ENCODE peak calls at places on chromosomes 13 and 19, in eight cellular contexts. One of them, this sample, is unnamed.

GRCh38 chr19:33063356-33064116 is 1.2 kb downstream of the RHPN2 start:
- DNase-seq in stimulated activated CD4-positive, alpha-beta T cell treated with anti-CD3 and anti-CD28 coated beads, TNF-alpha, amount 100 ng/mL, for 48 hours: no peak
- DNase-seq in A172: no peak
- DNase-seq in T-helper 1 cell: no peak
- DNase-seq in progenitor cell of endocrine pancreas: no peak
- DNase-seq in RCC 7860: peak
- DNase-seq in keratinocyte: no peak
- DNase-seq in HS-27A: no peak
- DNase-seq in this sample: no peak

GRCh38 chr13:47545206-47545605 is 455.9 kb downstream of the SUCLA2 start:
- DNase-seq in stimulated activated CD4-positive, alpha-beta T cell treated with anti-CD3 and anti-CD28 coated beads, TNF-alpha, amount 100 ng/mL, for 48 hours: no peak
- DNase-seq in A172: no peak
- DNase-seq in T-helper 1 cell: no peak
- DNase-seq in progenitor cell of endocrine pancreas: no peak
- DNase-seq in RCC 7860: no peak
- DNase-seq in keratinocyte: no peak
- DNase-seq in HS-27A: no peak
- DNase-seq in this sample: no peak

GRCh38 chr13:74015137-74015536 is 119.1 kb downstream of the KLF12 start:
- DNase-seq in stimulated activated CD4-positive, alpha-beta T cell treated with anti-CD3 and anti-CD28 coated beads, TNF-alpha, amount 100 ng/mL, for 48 hours: no peak
- DNase-seq in A172: no peak
- DNase-seq in T-helper 1 cell: no peak
- DNase-seq in progenitor cell of endocrine pancreas: no peak
- DNase-seq in RCC 7860: no peak
- DNase-seq in keratinocyte: no peak
- DNase-seq in HS-27A: no peak
- DNase-seq in this sample: no peak

GRCh38 chr19:32878988-32879387 is 9.4 kb upstream of the SLC7A9 start:
- DNase-seq in stimulated activated CD4-positive, alpha-beta T cell treated with anti-CD3 and anti-CD28 coated beads, TNF-alpha, amount 100 ng/mL, for 48 hours: no peak
- DNase-seq in A172: no peak
- DNase-seq in T-helper 1 cell: no peak
- DNase-seq in progenitor cell of endocrine pancreas: no peak
- DNase-seq in RCC 7860: no peak
- DNase-seq in keratinocyte: no peak
- DNase-seq in HS-27A: no peak
- DNase-seq in this sample: no peak

GRCh38 chr13:46866150-46866549 is 30.7 kb downstream of the HTR2A start:
- DNase-seq in stimulated activated CD4-positive, alpha-beta T cell treated with anti-CD3 and anti-CD28 coated beads, TNF-alpha, amount 100 ng/mL, for 48 hours: no peak
- DNase-seq in A172: peak
- DNase-seq in T-helper 1 cell: no peak
- DNase-seq in progenitor cell of endocrine pancreas: peak
- DNase-seq in RCC 7860: no peak
- DNase-seq in keratinocyte: peak
- DNase-seq in HS-27A: no peak
- DNase-seq in this sample: no peak

GRCh38 chr13:88459335-88459734 is 788.2 kb downstream of the SLITRK5 start:
- DNase-seq in stimulated activated CD4-positive, alpha-beta T cell treated with anti-CD3 and anti-CD28 coated beads, TNF-alpha, amount 100 ng/mL, for 48 hours: no peak
- DNase-seq in A172: no peak
- DNase-seq in T-helper 1 cell: no peak
- DNase-seq in progenitor cell of endocrine pancreas: no peak
- DNase-seq in RCC 7860: no peak
- DNase-seq in keratinocyte: no peak
- DNase-seq in HS-27A: no peak
- DNase-seq in this sample: no peak

GRCh38 chr13:55554741-55555140 is 1586.0 kb upstream of the PRR20A start:
- DNase-seq in stimulated activated CD4-positive, alpha-beta T cell treated with anti-CD3 and anti-CD28 coated beads, TNF-alpha, amount 100 ng/mL, for 48 hours: no peak
- DNase-seq in A172: no peak
- DNase-seq in T-helper 1 cell: no peak
- DNase-seq in progenitor cell of endocrine pancreas: no peak
- DNase-seq in RCC 7860: no peak
- DNase-seq in keratinocyte: no peak
- DNase-seq in HS-27A: no peak
- DNase-seq in this sample: no peak

GRCh38 chr13:75847588-75847987 is 211.5 kb downstream of the LMO7 start:
- DNase-seq in stimulated activated CD4-positive, alpha-beta T cell treated with anti-CD3 and anti-CD28 coated beads, TNF-alpha, amount 100 ng/mL, for 48 hours: no peak
- DNase-seq in A172: no peak
- DNase-seq in T-helper 1 cell: no peak
- DNase-seq in progenitor cell of endocrine pancreas: no peak
- DNase-seq in RCC 7860: no peak
- DNase-seq in keratinocyte: no peak
- DNase-seq in HS-27A: no peak
- DNase-seq in this sample: no peak

GRCh38 chr19:51546650-51547396 is 15.4 kb upstream of the SIGLEC6 start:
- DNase-seq in stimulated activated CD4-positive, alpha-beta T cell treated with anti-CD3 and anti-CD28 coated beads, TNF-alpha, amount 100 ng/mL, for 48 hours: no peak
- DNase-seq in A172: peak
- DNase-seq in T-helper 1 cell: no peak
- DNase-seq in progenitor cell of endocrine pancreas: no peak
- DNase-seq in RCC 7860: peak
- DNase-seq in keratinocyte: no peak
- DNase-seq in HS-27A: peak
- DNase-seq in this sample: no peak

GRCh38 chr19:17232258-17232657 is 6.2 kb downstream of the OCEL1 start:
- DNase-seq in stimulated activated CD4-positive, alpha-beta T cell treated with anti-CD3 and anti-CD28 coated beads, TNF-alpha, amount 100 ng/mL, for 48 hours: no peak
- DNase-seq in A172: no peak
- DNase-seq in T-helper 1 cell: no peak
- DNase-seq in progenitor cell of endocrine pancreas: no peak
- DNase-seq in RCC 7860: no peak
- DNase-seq in keratinocyte: no peak
- DNase-seq in HS-27A: no peak
- DNase-seq in this sample: no peak

GRCh38 chr19:45468803-45469131 is 971 bp downstream of the FOSB start:
- DNase-seq in stimulated activated CD4-positive, alpha-beta T cell treated with anti-CD3 and anti-CD28 coated beads, TNF-alpha, amount 100 ng/mL, for 48 hours: no peak
- DNase-seq in A172: no peak
- DNase-seq in T-helper 1 cell: no peak
- DNase-seq in progenitor cell of endocrine pancreas: no peak
- DNase-seq in RCC 7860: no peak
- DNase-seq in keratinocyte: no peak
- DNase-seq in HS-27A: no peak
- DNase-seq in this sample: no peak

GRCh38 chr19:32566246-32566830 is 14.7 kb upstream of the PDCD5 start:
- DNase-seq in stimulated activated CD4-positive, alpha-beta T cell treated with anti-CD3 and anti-CD28 coated beads, TNF-alpha, amount 100 ng/mL, for 48 hours: no peak
- DNase-seq in A172: no peak
- DNase-seq in T-helper 1 cell: no peak
- DNase-seq in progenitor cell of endocrine pancreas: no peak
- DNase-seq in RCC 7860: no peak
- DNase-seq in keratinocyte: no peak
- DNase-seq in HS-27A: no peak
- DNase-seq in this sample: peak